ENCODE peak calls at places on chromosomes 12 and 14, in five cellular contexts. V, G, Y, C and T are unnamed samples.

GRCh38 chr12:79127268-79127895 is 262.8 kb downstream of the SYT1 start:
- DNase-seq in G (peak), Y (peak), V (peak), C (no peak), T (no peak)

GRCh38 chr12:43758247-43758727 is 303 bp downstream of the PUS7L start:
- DNase-seq in G (no peak), C (no peak), V (peak), Y (peak), T (peak)

GRCh38 chr12:74790958-74791357 is 253.3 kb downstream of the ATXN7L3B start:
- DNase-seq in Y (no peak), G (no peak), V (no peak), C (no peak), T (no peak)

GRCh38 chr14:66992776-66993175 is 196.5 kb upstream of the GARIN2 start:
- DNase-seq in C (no peak), V (no peak), G (no peak), Y (no peak), T (no peak)

GRCh38 chr14:101874001-101874400 is 90.4 kb upstream of the DYNC1H1 start:
- DNase-seq in Y (no peak), C (no peak), V (no peak), G (no peak), T (no peak)

GRCh38 chr12:48118491-48118890 is 673 bp upstream of the PFKM start:
- DNase-seq in V (no peak), G (peak), C (no peak), Y (no peak), T (no peak)

GRCh38 chr12:25151476-25151875 is 43.5 kb downstream of the DNAI7 start:
- DNase-seq in V (peak), Y (peak), G (peak), C (no peak), T (no peak)

GRCh38 chr14:93099187-93099586 is 16.5 kb downstream of the ITPK1 start:
- DNase-seq in Y (no peak), C (no peak), G (peak), V (no peak), T (no peak)

GRCh38 chr14:79328863-79329262 is 882.4 kb downstream of the DIO2 start:
- DNase-seq in Y (no peak), G (peak), V (peak), C (no peak), T (no peak)

GRCh38 chr12:26277511-26278246 is 82.3 kb downstream of the SSPN start:
- DNase-seq in V (no peak), G (peak), C (no peak), Y (no peak), T (no peak)

GRCh38 chr12:43882578-43883178 is 46.8 kb downstream of the TMEM117 start:
- DNase-seq in G (peak), C (no peak), V (peak), Y (peak), T (peak)

GRCh38 chr14:87264386-87264785 is 728.6 kb downstream of the GALC start:
- DNase-seq in V (no peak), C (no peak), Y (peak), G (no peak), T (no peak)

GRCh38 chr12:57010627-57011224 is 4.4 kb upstream of the ZBTB39 start:
- DNase-seq in V (no peak), Y (no peak), G (no peak), C (no peak), T (no peak)

GRCh38 chr12:1357171-1357570 is 237.2 kb downstream of the FBXL14 start:
- DNase-seq in G (peak), Y (peak), V (peak), C (no peak), T (no peak)

GRCh38 chr14:34124585-34124984 is 173.7 kb upstream of the EGLN3 start:
- DNase-seq in G (no peak), Y (no peak), C (no peak), V (no peak), T (no peak)

GRCh38 chr14:68970096-68970612 is 8.9 kb downstream of the ACTN1 start:
- DNase-seq in C (no peak), G (no peak), Y (no peak), V (no peak), T (no peak)

GRCh38 chr14:95903616-95904107 is 27.0 kb downstream of the TUNAR start:
- DNase-seq in Y (no peak), C (no peak), V (no peak), G (no peak), T (no peak)

GRCh38 chr12:67916266-67916970 is 72.8 kb upstream of the IFNG-AS1 start:
- DNase-seq in Y (no peak), G (no peak), C (no peak), V (peak), T (no peak)

DNA sequence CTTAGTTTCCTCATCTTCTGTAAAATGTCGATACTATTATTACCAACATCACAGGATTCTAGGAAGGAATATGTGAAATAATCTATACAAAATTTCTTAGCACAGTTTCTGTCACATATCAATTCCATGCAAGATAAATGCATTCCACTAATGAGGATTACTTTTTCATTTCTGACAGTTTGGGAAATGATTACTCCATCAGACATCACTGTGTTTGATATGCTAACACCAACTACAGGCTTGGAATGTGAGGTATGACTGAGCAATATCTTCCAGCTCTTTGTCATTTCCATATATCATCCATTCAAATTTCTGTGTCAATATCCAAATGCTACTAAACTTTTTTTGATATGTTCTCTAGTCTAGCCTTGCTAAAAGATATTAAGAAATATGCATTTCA is 111.2 kb upstream of the PTPRQ start:
- DNase-seq in Y (no peak), V (no peak), G (no peak), C (no peak), T (no peak)
- H3K23ac ChIP-seq in Y (no peak), V (no peak), G (no peak), C (no peak), T (no peak)

DNA sequence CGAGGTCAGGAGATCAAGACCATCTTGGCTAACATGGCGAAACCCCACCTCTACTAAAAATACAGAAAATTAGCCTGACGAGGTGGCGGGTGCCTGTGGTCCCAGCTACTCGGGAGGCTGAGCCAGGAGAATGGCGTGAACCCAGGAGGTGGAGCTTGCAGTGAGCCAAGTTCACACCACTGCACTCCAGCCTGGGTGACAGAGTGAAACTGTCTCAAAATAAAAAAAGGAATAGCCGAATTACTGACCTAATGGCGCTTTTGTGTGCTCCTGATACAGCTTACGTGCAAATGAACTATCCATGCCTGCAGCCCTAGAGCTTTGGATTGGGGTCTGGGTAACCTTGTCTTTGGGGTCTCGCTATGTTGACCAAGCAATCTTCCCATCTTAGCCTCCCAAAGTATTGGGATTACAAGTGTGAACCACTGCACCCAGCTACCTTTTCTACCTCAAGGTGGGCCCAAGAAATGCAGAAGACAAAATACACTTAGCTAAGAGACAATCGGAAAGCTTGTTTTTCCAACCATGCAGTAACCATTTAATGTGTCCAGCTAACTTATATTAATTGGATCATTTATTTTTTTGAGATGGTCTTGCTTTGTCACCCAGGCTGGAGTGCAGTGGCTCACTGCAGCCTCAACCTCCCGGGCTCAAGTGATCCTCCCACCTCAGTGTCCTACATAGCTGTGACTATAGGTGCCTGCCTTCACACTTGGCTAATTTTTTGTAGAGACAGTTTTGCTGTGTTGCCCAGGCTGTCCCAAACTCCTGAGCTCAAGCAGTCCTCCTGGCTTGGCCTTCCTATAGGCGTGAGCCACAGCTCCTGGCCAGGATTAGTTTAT is 5.5 kb downstream of the PABPN1 start:
- DNase-seq in V (no peak), C (no peak), G (no peak), Y (no peak), T (no peak)
- H3K27ac ChIP-seq in V (no peak), C (no peak), G (no peak), Y (no peak), T (no peak)

DNA sequence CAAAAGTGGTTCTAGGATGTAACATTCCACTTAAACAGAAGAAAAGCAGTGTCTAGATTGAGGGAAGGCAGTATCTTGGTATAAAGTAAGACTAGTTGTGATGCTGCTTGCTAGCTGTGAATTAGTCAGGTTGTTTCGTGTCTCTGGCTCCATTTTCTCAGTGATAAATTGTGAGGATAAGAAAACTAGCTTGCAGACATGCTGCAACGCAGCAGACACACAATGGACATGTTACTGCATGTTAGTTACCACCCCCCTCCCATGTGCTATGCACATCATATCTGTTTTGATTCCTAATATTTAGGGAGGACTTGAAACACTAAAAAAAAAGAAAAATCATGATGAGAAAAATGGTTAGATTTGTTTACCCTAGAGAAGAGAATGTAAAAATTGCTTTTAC is 2.9 kb downstream of the CCNK start:
- DNase-seq in G (no peak), Y (no peak), C (no peak), V (no peak), T (no peak)
- H3K4me3 ChIP-seq in G (no peak), Y (no peak), C (no peak), V (no peak), T (no peak)

GRCh38 chr12:58961906-58962305 is 41.6 kb upstream of the LRIG3 start:
- DNase-seq in C (no peak), Y (no peak), G (peak), V (peak), T (no peak)
- H3K23ac ChIP-seq in C (no peak), Y (no peak), G (no peak), V (no peak), T (no peak)